ENCODE peak calls at places on chromosome 10, in eight cellular contexts. One of them, this sample, is unnamed.

GRCh38 chr10:5515948-5516761 is 8.6 kb upstream of the CALML3 start:
- DNase-seq in fibroblast of lung: no peak
- DNase-seq in tibial artery: no peak
- DNase-seq in keratinocyte: no peak
- DNase-seq in ovary: no peak
- DNase-seq in heart right ventricle: no peak
- DNase-seq in hepatocyte: no peak
- DNase-seq in A673: no peak
- DNase-seq in this sample: no peak

GRCh38 chr10:119238577-119238976 is 31.2 kb downstream of the GRK5 start:
- DNase-seq in keratinocyte: no peak
- DNase-seq in ovary: no peak
- DNase-seq in heart right ventricle: no peak
- DNase-seq in fibroblast of lung: no peak
- DNase-seq in A673: no peak
- DNase-seq in tibial artery: no peak
- DNase-seq in hepatocyte: no peak
- DNase-seq in this sample: no peak

GRCh38 chr10:16999665-17000451 is 129.8 kb downstream of the CUBN start:
- DNase-seq in tibial artery: peak; percentile 57
- DNase-seq in keratinocyte: no peak
- DNase-seq in fibroblast of lung: peak; percentile 82
- DNase-seq in heart right ventricle: no peak
- DNase-seq in ovary: peak; percentile 76
- DNase-seq in hepatocyte: no peak
- DNase-seq in A673: no peak
- DNase-seq in this sample: no peak

GRCh38 chr10:97332586-97333350 is 1.8 kb downstream of the FRAT2 start:
- DNase-seq in heart right ventricle: peak; percentile 62
- DNase-seq in tibial artery: peak; percentile 50
- DNase-seq in A673: peak; percentile 62
- DNase-seq in hepatocyte: peak; percentile 82
- DNase-seq in fibroblast of lung: peak; percentile 89
- DNase-seq in ovary: peak; percentile 68
- DNase-seq in keratinocyte: no peak
- DNase-seq in this sample: peak; percentile 59

GRCh38 chr10:12455774-12456173 is 106.4 kb downstream of the CAMK1D start:
- DNase-seq in fibroblast of lung: peak; percentile 40
- DNase-seq in ovary: no peak
- DNase-seq in heart right ventricle: no peak
- DNase-seq in keratinocyte: no peak
- DNase-seq in tibial artery: no peak
- DNase-seq in hepatocyte: no peak
- DNase-seq in A673: peak; percentile 44
- DNase-seq in this sample: no peak

GRCh38 chr10:96626795-96627194 is 40.0 kb upstream of the TM9SF3 start:
- DNase-seq in keratinocyte: no peak
- DNase-seq in hepatocyte: no peak
- DNase-seq in ovary: no peak
- DNase-seq in heart right ventricle: no peak
- DNase-seq in A673: peak; percentile 12
- DNase-seq in tibial artery: no peak
- DNase-seq in fibroblast of lung: no peak
- DNase-seq in this sample: no peak

GRCh38 chr10:71459513-71459912 is 62.8 kb downstream of the CDH23 start:
- DNase-seq in A673: no peak
- DNase-seq in fibroblast of lung: no peak
- DNase-seq in hepatocyte: no peak
- DNase-seq in keratinocyte: no peak
- DNase-seq in tibial artery: no peak
- DNase-seq in heart right ventricle: no peak
- DNase-seq in ovary: no peak
- DNase-seq in this sample: no peak

GRCh38 chr10:4931587-4931986 is 31.6 kb upstream of the AKR1C1 start:
- DNase-seq in heart right ventricle: no peak
- DNase-seq in keratinocyte: no peak
- DNase-seq in tibial artery: no peak
- DNase-seq in hepatocyte: no peak
- DNase-seq in fibroblast of lung: no peak
- DNase-seq in A673: no peak
- DNase-seq in ovary: no peak
- DNase-seq in this sample: peak; percentile 30

GRCh38 chr10:124200011-124200410 is 106.6 kb upstream of the CHST15 start:
- DNase-seq in hepatocyte: no peak
- DNase-seq in ovary: no peak
- DNase-seq in keratinocyte: no peak
- DNase-seq in tibial artery: no peak
- DNase-seq in heart right ventricle: no peak
- DNase-seq in A673: no peak
- DNase-seq in fibroblast of lung: peak; percentile 8
- DNase-seq in this sample: no peak

GRCh38 chr10:128080231-128080630 is 46.0 kb downstream of the MKI67 start:
- DNase-seq in fibroblast of lung: no peak
- DNase-seq in heart right ventricle: no peak
- DNase-seq in tibial artery: no peak
- DNase-seq in ovary: no peak
- DNase-seq in keratinocyte: no peak
- DNase-seq in hepatocyte: no peak
- DNase-seq in A673: no peak
- DNase-seq in this sample: no peak

GRCh38 chr10:110207805-110208613 is 604 bp downstream of the MXI1 start:
- DNase-seq in tibial artery: peak; percentile 36
- DNase-seq in ovary: peak; percentile 63
- DNase-seq in fibroblast of lung: no peak
- DNase-seq in keratinocyte: no peak
- DNase-seq in heart right ventricle: peak; percentile 46
- DNase-seq in hepatocyte: peak; percentile 58
- DNase-seq in A673: peak; percentile 68
- DNase-seq in this sample: peak; percentile 10
- H3K27me3 ChIP-seq in tibial artery: no peaks in the 10 kb centered on the region
- H3K27me3 ChIP-seq in ovary: no peaks in the 10 kb centered on the region
- H3K27me3 ChIP-seq in fibroblast of lung: peaks cover 11% of the 10 kb centered on the region
- H3K27me3 ChIP-seq in keratinocyte: no peaks in the 10 kb centered on the region
- H3K27me3 ChIP-seq in heart right ventricle: no peaks in the 10 kb centered on the region
- H3K27me3 ChIP-seq in hepatocyte: no peaks in the 10 kb centered on the region
- H3K27me3 ChIP-seq in A673: no peaks in the 10 kb centered on the region
- H3K27me3 ChIP-seq in this sample: no peaks in the 10 kb centered on the region

DNA sequence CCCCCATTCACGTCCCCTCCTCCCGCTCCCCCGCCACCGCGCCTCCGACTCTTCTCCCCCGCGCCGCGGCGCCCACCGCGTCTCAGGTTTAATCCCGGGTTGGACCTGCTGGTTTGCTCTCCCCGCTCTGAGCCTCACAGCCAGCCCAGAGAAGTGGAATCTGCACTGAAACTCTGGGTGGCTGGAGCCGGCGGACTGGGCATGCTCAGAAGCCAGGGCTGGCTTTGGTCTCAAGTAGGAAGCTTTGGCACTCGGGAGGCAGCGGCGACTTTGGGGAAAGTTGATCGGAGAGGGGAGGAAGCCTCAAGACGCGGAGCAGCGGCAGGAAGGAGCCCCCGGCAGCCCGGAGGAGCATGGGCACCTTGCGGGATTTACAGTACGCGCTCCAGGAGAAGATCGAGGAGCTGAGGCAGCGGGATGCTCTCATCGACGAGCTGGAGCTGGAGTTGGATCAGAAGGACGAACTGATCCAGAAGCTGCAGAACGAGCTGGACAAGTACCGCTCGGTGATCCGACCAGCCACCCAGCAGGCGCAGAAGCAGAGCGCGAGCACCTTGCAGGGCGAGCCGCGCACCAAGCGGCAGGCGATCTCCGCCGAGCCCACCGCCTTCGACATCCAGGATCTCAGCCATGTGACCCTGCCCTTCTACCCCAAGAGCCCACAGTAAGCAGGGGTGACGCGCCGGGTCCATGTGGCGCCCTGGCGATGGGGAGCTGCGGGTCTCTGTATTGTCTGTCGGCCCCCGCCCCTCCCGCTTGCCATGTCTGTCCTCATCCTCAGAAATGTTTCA is at the start of gene PRKG1:
- DNase-seq in heart right ventricle: peak; percentile 70
- DNase-seq in tibial artery: peak; percentile 84
- DNase-seq in keratinocyte: no peak
- DNase-seq in A673: peak; percentile 55
- DNase-seq in ovary: peak; percentile 73
- DNase-seq in hepatocyte: peak; percentile 77
- DNase-seq in fibroblast of lung: peak; percentile 84
- DNase-seq in this sample: peak; percentile 46
- TF ChIP-seq CTCF in heart right ventricle: no peak
- TF ChIP-seq CTCF in tibial artery: no peak
- TF ChIP-seq CTCF in keratinocyte: no peak
- TF ChIP-seq CTCF in A673: no peak
- TF ChIP-seq CTCF in ovary: no peak
- TF ChIP-seq CTCF in hepatocyte: peak; percentile 6
- TF ChIP-seq CTCF in fibroblast of lung: no peak
- TF ChIP-seq CTCF in this sample: no peak

GRCh38 chr10:51031995-51032394 is 42.3 kb upstream of the PRKG1 start:
- DNase-seq in ovary: no peak
- DNase-seq in A673: no peak
- DNase-seq in keratinocyte: no peak
- DNase-seq in tibial artery: no peak
- DNase-seq in hepatocyte: no peak
- DNase-seq in fibroblast of lung: no peak
- DNase-seq in heart right ventricle: no peak
- DNase-seq in this sample: peak; percentile 69

GRCh38 chr10:51030480-51030879 is 43.8 kb upstream of the PRKG1 start:
- DNase-seq in heart right ventricle: no peak
- DNase-seq in ovary: no peak
- DNase-seq in tibial artery: no peak
- DNase-seq in A673: peak; percentile 1
- DNase-seq in hepatocyte: no peak
- DNase-seq in fibroblast of lung: peak; percentile 24
- DNase-seq in keratinocyte: no peak
- DNase-seq in this sample: no peak

GRCh38 chr10:51034769-51035168 is 39.5 kb upstream of the PRKG1 start:
- DNase-seq in fibroblast of lung: no peak
- DNase-seq in keratinocyte: no peak
- DNase-seq in tibial artery: no peak
- DNase-seq in hepatocyte: no peak
- DNase-seq in ovary: no peak
- DNase-seq in heart right ventricle: no peak
- DNase-seq in A673: no peak
- DNase-seq in this sample: no peak

DNA sequence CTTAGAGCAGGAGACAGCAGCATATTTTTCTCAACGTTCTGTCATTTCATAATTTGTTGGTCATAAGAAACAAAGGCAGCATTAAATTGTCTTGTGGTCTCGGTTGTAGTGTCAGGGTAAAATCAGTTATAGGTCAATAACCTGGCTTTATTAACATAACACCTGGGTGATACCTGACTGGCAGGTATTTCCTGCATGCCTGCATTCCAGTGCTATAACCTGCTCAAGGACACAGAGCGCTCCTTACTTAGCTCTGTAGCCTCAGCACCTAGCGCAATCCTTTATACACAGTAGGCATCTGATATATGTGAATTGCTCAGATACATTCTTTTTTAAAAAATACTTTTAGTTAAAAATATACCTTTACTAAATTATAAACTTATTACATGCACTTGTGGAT is 38.9 kb upstream of the PRKG1 start:
- DNase-seq in heart right ventricle: no peak
- DNase-seq in ovary: no peak
- DNase-seq in keratinocyte: no peak
- DNase-seq in tibial artery: no peak
- DNase-seq in fibroblast of lung: no peak
- DNase-seq in hepatocyte: no peak
- DNase-seq in A673: no peak
- DNase-seq in this sample: no peak
- H3K9me3 ChIP-seq in heart right ventricle: no peaks in the 10 kb centered on the region
- H3K9me3 ChIP-seq in ovary: no peaks in the 10 kb centered on the region
- H3K9me3 ChIP-seq in keratinocyte: no peaks in the 10 kb centered on the region
- H3K9me3 ChIP-seq in tibial artery: no peaks in the 10 kb centered on the region
- H3K9me3 ChIP-seq in fibroblast of lung: no peaks in the 10 kb centered on the region
- H3K9me3 ChIP-seq in hepatocyte: no peaks in the 10 kb centered on the region
- H3K9me3 ChIP-seq in A673: no peaks in the 10 kb centered on the region
- H3K9me3 ChIP-seq in this sample: no peaks in the 10 kb centered on the region

GRCh38 chr10:8049151-8049873 is 5.2 kb upstream of the GATA3 start:
- DNase-seq in tibial artery: no peak
- DNase-seq in keratinocyte: no peak
- DNase-seq in heart right ventricle: no peak
- DNase-seq in ovary: no peak
- DNase-seq in hepatocyte: peak; percentile 25
- DNase-seq in A673: no peak
- DNase-seq in fibroblast of lung: no peak
- DNase-seq in this sample: no peak
- H3K27me3 ChIP-seq in tibial artery: peaks cover 100% of the 10 kb centered on the region
- H3K27me3 ChIP-seq in keratinocyte: peaks cover 23% of the 10 kb centered on the region
- H3K27me3 ChIP-seq in heart right ventricle: peaks cover 100% of the 10 kb centered on the region
- H3K27me3 ChIP-seq in ovary: peaks cover 7% of the 10 kb centered on the region
- H3K27me3 ChIP-seq in hepatocyte: peaks cover 93% of the 10 kb centered on the region
- H3K27me3 ChIP-seq in A673: peaks cover 87% of the 10 kb centered on the region
- H3K27me3 ChIP-seq in fibroblast of lung: peaks cover 85% of the 10 kb centered on the region
- H3K27me3 ChIP-seq in this sample: peaks cover 100% of the 10 kb centered on the region

GRCh38 chr10:110016037-110016436 is 8.3 kb downstream of the ADD3 start:
- DNase-seq in hepatocyte: peak; percentile 17
- DNase-seq in ovary: no peak
- DNase-seq in A673: peak; percentile 40
- DNase-seq in heart right ventricle: no peak
- DNase-seq in keratinocyte: no peak
- DNase-seq in tibial artery: no peak
- DNase-seq in fibroblast of lung: peak; percentile 53
- DNase-seq in this sample: no peak
- TF ChIP-seq CTCF in hepatocyte: peak; percentile 39
- TF ChIP-seq CTCF in ovary: no peak
- TF ChIP-seq CTCF in A673: peak; percentile 49
- TF ChIP-seq CTCF in heart right ventricle: no peak
- TF ChIP-seq CTCF in keratinocyte: peak; percentile 60
- TF ChIP-seq CTCF in tibial artery: peak; percentile 42
- TF ChIP-seq CTCF in fibroblast of lung: peak; percentile 31
- TF ChIP-seq CTCF in this sample: no peak

GRCh38 chr10:132750936-132751335 is 35.0 kb downstream of the NKX6-2 start:
- DNase-seq in heart right ventricle: no peak
- DNase-seq in fibroblast of lung: no peak
- DNase-seq in hepatocyte: no peak
- DNase-seq in tibial artery: no peak
- DNase-seq in ovary: no peak
- DNase-seq in keratinocyte: no peak
- DNase-seq in A673: no peak
- DNase-seq in this sample: no peak
- H3K9me3 ChIP-seq in heart right ventricle: no peaks in the 10 kb centered on the region
- H3K9me3 ChIP-seq in fibroblast of lung: no peaks in the 10 kb centered on the region
- H3K9me3 ChIP-seq in hepatocyte: no peaks in the 10 kb centered on the region
- H3K9me3 ChIP-seq in tibial artery: no peaks in the 10 kb centered on the region
- H3K9me3 ChIP-seq in ovary: no peaks in the 10 kb centered on the region
- H3K9me3 ChIP-seq in keratinocyte: peaks cover 2% of the 10 kb centered on the region
- H3K9me3 ChIP-seq in A673: no peaks in the 10 kb centered on the region
- H3K9me3 ChIP-seq in this sample: no peaks in the 10 kb centered on the region

GRCh38 chr10:101233443-101233842 is 4.2 kb upstream of the LBX1 start:
- DNase-seq in ovary: no peak
- DNase-seq in fibroblast of lung: no peak
- DNase-seq in A673: no peak
- DNase-seq in keratinocyte: no peak
- DNase-seq in hepatocyte: no peak
- DNase-seq in heart right ventricle: no peak
- DNase-seq in tibial artery: no peak
- DNase-seq in this sample: no peak
- H3K27me3 ChIP-seq in ovary: peaks cover 2% of the 10 kb centered on the region
- H3K27me3 ChIP-seq in fibroblast of lung: peaks cover 84% of the 10 kb centered on the region
- H3K27me3 ChIP-seq in A673: peaks cover 98% of the 10 kb centered on the region
- H3K27me3 ChIP-seq in keratinocyte: peaks cover 100% of the 10 kb centered on the region
- H3K27me3 ChIP-seq in hepatocyte: peaks cover 99% of the 10 kb centered on the region
- H3K27me3 ChIP-seq in heart right ventricle: peaks cover 100% of the 10 kb centered on the region
- H3K27me3 ChIP-seq in tibial artery: peaks cover 100% of the 10 kb centered on the region
- H3K27me3 ChIP-seq in this sample: peaks cover 6% of the 10 kb centered on the region